ENCODE peak calls at places on chromosomes 3 and 15, in eight cellular contexts. W is neural progenitor cell; H is body of pancreas; Y is esophagus muscularis mucosa; E is A549; M is CD8-positive, alpha-beta memory T cell; A is thoracic aorta; V is CD8-positive, alpha-beta T cell. C is an unnamed sample. For H3K4me1, the result is how much of the 10 kb centered on the place peaks cover.

GRCh38 chr15:44033894-44034293 is 161.2 kb downstream of the FRMD5 start:
- DNase-seq in H (peak), M (no peak), A (no peak), W (no peak), V (no peak), E (no peak), Y (no peak), C (no peak)

GRCh38 chr3:4166540-4166939 is 136.6 kb upstream of the SETMAR start:
- DNase-seq in V (no peak), Y (no peak), M (no peak), W (no peak), A (no peak), E (no peak), H (no peak), C (no peak)

GRCh38 chr3:50211930-50212329 is 6.9 kb downstream of the SLC38A3 start:
- DNase-seq in M (no peak), Y (no peak), E (no peak), A (no peak), V (no peak), H (no peak), W (no peak), C (no peak)

GRCh38 chr15:25504307-25504706 is 65.5 kb upstream of the UBE3A start:
- DNase-seq in Y (no peak), M (no peak), W (no peak), H (no peak), V (no peak), E (no peak), A (no peak), C (no peak)

GRCh38 chr15:90165659-90166489 is 35.3 kb upstream of the SEMA4B start:
- DNase-seq in V (no peak), E (peak), W (no peak), Y (no peak), H (peak), A (peak), M (no peak), C (peak)

GRCh38 chr3:57575966-57576610 is 20.0 kb downstream of the PDE12 start:
- DNase-seq in Y (no peak), E (no peak), A (no peak), W (no peak), M (no peak), V (no peak), H (no peak), C (no peak)

GRCh38 chr3:25573386-25574171 is 91.1 kb downstream of the TOP2B start:
- DNase-seq in E (no peak), W (no peak), M (no peak), A (no peak), V (no peak), Y (no peak), H (no peak), C (no peak)

GRCh38 chr15:37933685-37934084 is 755 bp upstream of the TMCO5A start:
- DNase-seq in H (no peak), V (no peak), Y (no peak), A (no peak), M (no peak), E (no peak), W (no peak), C (no peak)

GRCh38 chr3:154139996-154140436 is 18.8 kb downstream of the ARHGEF26 start:
- DNase-seq in V (no peak), Y (no peak), E (no peak), A (no peak), W (no peak), H (no peak), M (no peak), C (no peak)

GRCh38 chr15:39084683-39085530 is 496.0 kb upstream of the THBS1 start:
- DNase-seq in Y (no peak), H (peak), V (no peak), E (no peak), W (no peak), A (no peak), M (no peak), C (peak)

GRCh38 chr3:182165234-182165633 is 453.5 kb downstream of the SOX2 start:
- DNase-seq in M (no peak), V (no peak), W (no peak), Y (no peak), H (no peak), E (no peak), A (no peak), C (no peak)

GRCh38 chr15:76360416-76360815 is 23.8 kb downstream of the ISL2 start:
- DNase-seq in E (no peak), V (no peak), A (no peak), M (no peak), W (no peak), Y (no peak), H (no peak), C (no peak)

GRCh38 chr15:34304613-34305012 is 33.0 kb downstream of the SLC12A6 start:
- DNase-seq in W (no peak), E (no peak), A (no peak), H (no peak), V (no peak), M (no peak), Y (no peak), C (no peak)

GRCh38 chr15:77035999-77036471 is 34.9 kb downstream of the TSPAN3 start:
- DNase-seq in W (no peak), Y (no peak), H (no peak), A (no peak), E (no peak), V (no peak), M (no peak), C (peak)

GRCh38 chr3:107894998-107895397 is 195.8 kb downstream of the CD47 start:
- DNase-seq in W (no peak), A (no peak), E (no peak), M (no peak), Y (no peak), V (no peak), H (no peak), C (no peak)

GRCh38 chr3:153944084-153944483 is 177.1 kb upstream of the ARHGEF26 start:
- DNase-seq in Y (no peak), M (no peak), A (no peak), W (no peak), E (no peak), H (no peak), V (no peak), C (no peak)

GRCh38 chr3:134754768-134755559 is 40.1 kb upstream of the EPHB1 start:
- DNase-seq in A (no peak), W (peak), V (no peak), M (no peak), E (peak), H (peak), Y (peak), C (no peak)

GRCh38 chr3:184685646-184686045 is 26.2 kb downstream of the MAGEF1 start:
- DNase-seq in H (no peak), W (peak), E (no peak), M (no peak), A (no peak), V (no peak), Y (no peak), C (no peak)

GRCh38 chr15:31330836-31331235 is 4.2 kb downstream of the KLF13 start:
- DNase-seq in V (no peak), Y (no peak), H (peak), A (no peak), W (no peak), M (no peak), E (no peak), C (no peak)

GRCh38 chr15:38528279-38528678 is 36.3 kb downstream of the RASGRP1 start:
- DNase-seq in V (no peak), M (no peak), E (no peak), H (no peak), A (no peak), Y (no peak), W (no peak), C (no peak)

GRCh38 chr15:40899536-40900207 is 5.4 kb downstream of the VPS18 start:
- DNase-seq in A (no peak), H (no peak), E (no peak), M (no peak), W (no peak), V (no peak), Y (no peak), C (no peak)

GRCh38 chr3:31968927-31969418 is 12.1 kb downstream of the OSBPL10 start:
- DNase-seq in V (no peak), Y (peak), M (no peak), H (no peak), E (peak), A (peak), W (peak), C (no peak)

GRCh38 chr3:43905157-43905556 is 214.4 kb downstream of the ABHD5 start:
- DNase-seq in M (no peak), E (no peak), V (no peak), A (no peak), Y (peak), H (no peak), W (no peak), C (no peak)

GRCh38 chr3:149277338-149277813 is 55.7 kb upstream of the CP start:
- DNase-seq in W (no peak), M (no peak), E (peak), H (no peak), V (no peak), Y (no peak), A (no peak), C (no peak)

GRCh38 chr15:40232625-40233070 is 6.2 kb upstream of the PAK6 start:
- DNase-seq in V (no peak), A (no peak), E (no peak), M (no peak), H (no peak), Y (no peak), W (no peak), C (no peak)

GRCh38 chr15:57363661-57364060 is 12.6 kb upstream of the CGNL1 start:
- DNase-seq in W (no peak), A (no peak), V (no peak), M (no peak), H (no peak), Y (no peak), E (no peak), C (no peak)

GRCh38 chr3:188780188-188781147 is 391.3 kb upstream of the TPRG1 start:
- DNase-seq in H (no peak), Y (no peak), A (no peak), V (no peak), E (no peak), W (no peak), M (no peak), C (no peak)

GRCh38 chr15:65578904-65579728 is 31.8 kb downstream of the INTS14 start:
- DNase-seq in V (no peak), E (no peak), H (no peak), A (no peak), W (no peak), Y (no peak), M (no peak), C (no peak)

GRCh38 chr15:65577129-65577996 is 33.6 kb downstream of the INTS14 start:
- DNase-seq in E (no peak), Y (no peak), W (no peak), V (no peak), H (no peak), A (no peak), M (no peak), C (no peak)

GRCh38 chr15:65580287-65580686 is 30.6 kb downstream of the INTS14 start:
- DNase-seq in E (peak), H (no peak), M (no peak), W (peak), V (no peak), Y (no peak), A (no peak), C (no peak)

GRCh38 chr15:65576669-65577068 is 34.3 kb downstream of the INTS14 start:
- DNase-seq in H (no peak), A (no peak), W (no peak), V (no peak), Y (no peak), M (no peak), E (no peak), C (no peak)

GRCh38 chr15:65579762-65580161 is 31.2 kb downstream of the INTS14 start:
- DNase-seq in M (no peak), W (no peak), A (no peak), E (no peak), V (no peak), Y (no peak), H (no peak), C (no peak)
- H3K27ac ChIP-seq in M (no peak), W (peak), A (no peak), E (peak), V (no peak), Y (no peak), H (no peak), C (no peak)

GRCh38 chr3:13021141-13021933 is 51.9 kb downstream of the IQSEC1 start:
- DNase-seq in W (no peak), V (no peak), H (peak), E (no peak), A (no peak), M (no peak), Y (no peak), C (no peak)
- H3K4me1 ChIP-seq in W (half or more), V (under half), H (under half), E (under half), A (under half), M (under half), Y (half or more), C (under half)

DNA sequence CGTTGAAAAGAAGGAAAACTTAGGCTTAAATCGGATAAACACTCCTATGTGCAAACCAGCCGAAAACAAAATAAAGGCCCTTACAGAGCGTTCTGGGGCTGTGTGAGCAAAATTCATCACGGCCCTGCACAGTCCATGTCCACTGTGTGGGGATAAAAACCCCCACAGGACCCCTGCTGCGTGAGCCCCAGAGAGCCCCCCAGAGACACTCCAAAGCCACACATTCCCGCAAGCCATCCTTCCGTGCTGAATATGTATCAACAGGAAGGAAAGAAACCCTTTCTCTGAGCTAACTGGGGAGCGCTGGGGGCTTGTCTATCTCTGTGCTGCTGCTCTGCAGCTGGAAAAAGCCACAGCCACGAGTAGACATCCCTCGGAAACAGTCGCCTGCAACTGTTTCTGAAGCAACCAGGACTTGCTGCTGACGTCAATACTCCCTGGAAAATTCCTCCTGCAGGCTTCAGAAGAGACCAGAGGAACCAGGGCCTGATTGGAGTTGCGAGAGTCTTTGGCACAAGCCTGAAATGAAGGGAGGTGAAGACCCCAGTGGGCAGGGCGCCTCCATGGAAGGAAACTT is 72.6 kb downstream of the NUP210 start:
- DNase-seq in V (no peak), H (no peak), M (no peak), A (no peak), E (no peak), W (peak), Y (no peak), C (peak)
- H3K4me3 ChIP-seq in V (no peak), H (no peak), M (peak), A (no peak), E (no peak), W (peak), Y (no peak), C (no peak)

GRCh38 chr3:128111147-128111546 is 12.5 kb downstream of the RUVBL1 start:
- DNase-seq in W (no peak), Y (no peak), E (no peak), V (no peak), A (no peak), M (no peak), H (no peak), C (no peak)

GRCh38 chr3:128112406-128112968 is 11.1 kb downstream of the RUVBL1 start:
- DNase-seq in H (no peak), W (no peak), E (no peak), V (peak), Y (no peak), M (peak), A (no peak), C (no peak)

GRCh38 chr3:128113817-128114794 is 9.5 kb downstream of the RUVBL1 start:
- DNase-seq in M (no peak), Y (no peak), W (no peak), V (no peak), A (no peak), E (no peak), H (peak), C (no peak)
- H3K27ac ChIP-seq in M (no peak), Y (no peak), W (no peak), V (no peak), A (no peak), E (no peak), H (peak), C (no peak)

DNA sequence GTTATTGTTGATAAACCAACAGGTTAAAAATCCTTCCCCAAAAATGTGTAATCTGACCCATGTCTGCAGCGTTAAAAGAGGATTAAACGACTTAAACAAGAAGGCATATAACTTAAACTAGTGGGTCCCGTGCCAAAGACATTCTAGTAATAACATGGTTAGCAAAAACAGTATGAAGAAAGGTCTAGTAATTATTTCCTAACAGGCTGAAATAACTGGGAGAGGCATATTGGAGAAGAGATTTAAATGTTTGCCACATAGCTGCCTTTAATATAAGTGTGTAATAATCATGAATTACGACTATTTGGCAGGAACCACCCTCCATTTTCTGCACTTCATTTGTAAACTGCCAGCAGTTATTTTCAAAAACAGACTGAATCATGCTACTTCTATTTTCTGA is 67.7 kb upstream of the CSPG5 start:
- DNase-seq in A (no peak), W (no peak), V (no peak), H (no peak), E (no peak), Y (no peak), M (no peak), C (no peak)
- H3K4me1 ChIP-seq in A (under half), W (under half), V (under half), H (under half), E (under half), Y (under half), M (under half), C (under half)